ENCODE peak calls at places on chromosome 21, in ten cellular contexts. O is KG1; F is activated CD8-positive, alpha-beta memory T cell treated with anti-CD3 and anti-CD28 coated beads for 48 hours; T is GM19239; N is HAP-1; H is T follicular helper cell; C is suprapubic skin; E is Kasumi-1; Y is small intestine; R is hippocampal formation. U is an unnamed sample.

GRCh38 chr21:45819478-45820170 is 161.9 kb upstream of the COL6A1 start:
- DNase-seq in F (no peak), Y (no peak), C (no peak), T (no peak), R (no peak), N (no peak), O (no peak), E (no peak), H (no peak), U (no peak)

GRCh38 chr21:45947296-45947695 is 34.3 kb upstream of the COL6A1 start:
- DNase-seq in T (no peak), F (no peak), E (no peak), R (no peak), N (no peak), O (no peak), Y (no peak), H (no peak), C (peak), U (no peak)

GRCh38 chr21:32328595-32328994 is 29.9 kb downstream of the MRAP start:
- DNase-seq in Y (no peak), H (no peak), O (no peak), T (no peak), F (no peak), R (no peak), E (no peak), N (no peak), C (no peak), U (no peak)

GRCh38 chr21:45401916-45402900 is 2.8 kb upstream of the COL18A1 start:
- DNase-seq in H (no peak), T (no peak), N (no peak), O (no peak), R (no peak), E (no peak), C (no peak), F (no peak), Y (no peak), U (no peak)

GRCh38 chr21:27407296-27407695 is 440.4 kb upstream of the ADAMTS5 start:
- DNase-seq in H (no peak), Y (no peak), N (no peak), T (no peak), F (no peak), O (no peak), C (no peak), E (no peak), R (peak), U (no peak)

GRCh38 chr21:44021064-44021463 is 9.0 kb downstream of the TRAPPC10 start:
- DNase-seq in H (no peak), O (no peak), T (no peak), F (no peak), R (no peak), Y (no peak), C (no peak), E (no peak), N (no peak), U (no peak)

GRCh38 chr21:35963920-35964451 is 96.3 kb downstream of the SETD4 start:
- DNase-seq in T (no peak), F (no peak), R (no peak), E (no peak), C (no peak), Y (no peak), H (no peak), O (no peak), N (no peak), U (no peak)

GRCh38 chr21:41364308-41364707 is 2.5 kb downstream of the MX2 start:
- DNase-seq in N (no peak), T (no peak), Y (no peak), R (no peak), C (no peak), E (no peak), H (no peak), O (no peak), F (no peak), U (no peak)

GRCh38 chr21:44785620-44786344 is 15.8 kb downstream of the UBE2G2 start:
- DNase-seq in C (no peak), E (no peak), F (no peak), O (no peak), N (no peak), R (no peak), Y (no peak), T (no peak), H (no peak), U (no peak)

GRCh38 chr21:41754481-41754891 is 12.4 kb downstream of the RIPK4 start:
- DNase-seq in T (no peak), F (no peak), E (no peak), Y (no peak), C (no peak), O (no peak), N (no peak), R (no peak), H (no peak), U (no peak)

GRCh38 chr21:35484856-35485255 is 435.8 kb upstream of the RUNX1 start:
- DNase-seq in E (no peak), R (no peak), T (no peak), Y (no peak), F (no peak), N (no peak), C (no peak), H (no peak), O (no peak), U (no peak)

GRCh38 chr21:19981938-19982337 is 1016.3 kb upstream of the NCAM2 start:
- DNase-seq in N (no peak), T (no peak), C (no peak), H (no peak), Y (no peak), R (no peak), E (peak), O (no peak), F (no peak), U (no peak)

GRCh38 chr21:32653326-32653901 is 41.2 kb upstream of the CFAP298 start:
- DNase-seq in T (peak), H (no peak), R (no peak), F (no peak), O (no peak), C (no peak), E (peak), N (peak), Y (peak), U (peak)

GRCh38 chr21:32249551-32250280 is 29.1 kb downstream of the MIS18A start:
- DNase-seq in E (no peak), T (no peak), C (no peak), R (no peak), F (no peak), O (no peak), Y (no peak), N (no peak), H (no peak), U (no peak)

GRCh38 chr21:38761531-38761930 is 44.2 kb upstream of the ETS2 start:
- DNase-seq in R (peak), E (peak), N (no peak), O (no peak), Y (no peak), H (no peak), T (no peak), C (no peak), F (no peak), U (no peak)

GRCh38 chr21:35090403-35090802 is 41.3 kb upstream of the RUNX1 start:
- DNase-seq in F (no peak), O (no peak), R (no peak), T (no peak), H (no peak), Y (no peak), N (no peak), C (no peak), E (no peak), U (no peak)

GRCh38 chr21:32578107-32578691 is 7.1 kb downstream of the TCP10L start:
- DNase-seq in O (no peak), H (no peak), R (no peak), E (no peak), F (no peak), T (no peak), N (peak), Y (peak), C (no peak), U (peak)